ENCODE peak calls at places on chromosomes 16 and 17, in four cellular contexts. P is prostate gland, T is sigmoid colon, L is transverse colon. R is an unnamed sample.

GRCh38 chr17:82745524-82745923 is 6.3 kb upstream of the TBCD start:
- DNase-seq in P (no peak), T (no peak), L (no peak), R (no peak)

GRCh38 chr17:55705847-55706246 is 16.8 kb downstream of the TMEM100 start:
- DNase-seq in P (no peak), T (no peak), L (no peak), R (no peak)

GRCh38 chr16:88066680-88067529 is 115.7 kb downstream of the BANP start:
- DNase-seq in P (no peak), T (no peak), L (no peak), R (no peak)

GRCh38 chr16:88606146-88606757 is 32.1 kb upstream of the IL17C start:
- DNase-seq in P (no peak), T (no peak), L (no peak), R (no peak)

GRCh38 chr17:2853722-2854580 is 57.7 kb downstream of the RAP1GAP2 start:
- DNase-seq in P (peak; percentile 16), T (no peak), L (peak; percentile 65), R (no peak)

GRCh38 chr16:74107795-74108610 is 188.6 kb upstream of the PSMD7 start:
- DNase-seq in P (peak; percentile 16), T (no peak), L (peak; percentile 63), R (no peak)

GRCh38 chr16:27928542-27928941 is 135.0 kb downstream of the GSG1L start:
- DNase-seq in P (no peak), T (no peak), L (no peak), R (no peak)

GRCh38 chr17:27601975-27602302 is 29.0 kb upstream of the LGALS9 start:
- DNase-seq in P (no peak), T (no peak), L (no peak), R (no peak)

GRCh38 chr17:1639549-1639948 is 6.0 kb downstream of the SCARF1 start:
- DNase-seq in P (no peak), T (no peak), L (no peak), R (no peak)

GRCh38 chr17:39538875-39539274 is 68.8 kb downstream of the NEUROD2 start:
- DNase-seq in P (no peak), T (no peak), L (no peak), R (no peak)

GRCh38 chr16:15059324-15059723 is 3.5 kb upstream of the NTAN1 start:
- DNase-seq in P (no peak), T (no peak), L (no peak), R (no peak)

GRCh38 chr17:29159286-29159860 is 20.8 kb downstream of the MYO18A start:
- DNase-seq in P (no peak), T (no peak), L (no peak), R (no peak)

GRCh38 chr16:60642956-60643355 is 1393.3 kb downstream of the CDH8 start:
- DNase-seq in P (no peak), T (no peak), L (no peak), R (no peak)

GRCh38 chr17:74356640-74357465 is 4.8 kb downstream of the BTBD17 start:
- DNase-seq in P (no peak), T (no peak), L (no peak), R (no peak)

GRCh38 chr17:43129671-43130010 is 4.5 kb upstream of the BRCA1 start:
- DNase-seq in P (no peak), T (no peak), L (no peak), R (no peak)

GRCh38 chr17:45783593-45784292 is 377 bp upstream of the CRHR1 start:
- DNase-seq in P (peak; percentile 12), T (no peak), L (no peak), R (no peak)

GRCh38 chr17:50963139-50963538 is 97.0 kb upstream of the TOB1 start:
- DNase-seq in P (no peak), T (no peak), L (no peak), R (no peak)

GRCh38 chr17:17944743-17945142 is 27.5 kb downstream of the TOM1L2 start:
- DNase-seq in P (no peak), T (no peak), L (no peak), R (no peak)

GRCh38 chr16:73054732-73055481 is 7.0 kb upstream of the ZFHX3 start:
- DNase-seq in P (no peak), T (peak; percentile 27), L (no peak), R (no peak)

GRCh38 chr17:40350410-40351184 is 13.9 kb downstream of the GJD3 start:
- DNase-seq in P (no peak), T (no peak), L (no peak), R (no peak)

GRCh38 chr16:17512636-17513220 is 42.0 kb upstream of the XYLT1 start:
- DNase-seq in P (no peak), T (no peak), L (no peak), R (no peak)

GRCh38 chr17:17387461-17388362 is 84.5 kb downstream of the NT5M start:
- DNase-seq in P (no peak), T (no peak), L (peak; percentile 77), R (no peak)

GRCh38 chr16:25783226-25783625 is 91.5 kb downstream of the HS3ST4 start:
- DNase-seq in P (no peak), T (no peak), L (no peak), R (no peak)

GRCh38 chr16:11370084-11370931 is 25.0 kb downstream of the RMI2 start:
- DNase-seq in P (no peak), T (no peak), L (no peak), R (no peak)

GRCh38 chr17:29180788-29181160 is 576 bp upstream of the MYO18A start:
- DNase-seq in P (no peak), T (no peak), L (no peak), R (no peak)

GRCh38 chr17:4229627-4230026 is 34.2 kb downstream of the ANKFY1 start:
- DNase-seq in P (peak; percentile 10), T (peak; percentile 87), L (peak; percentile 33), R (peak; percentile 93)

GRCh38 chr16:57409870-57410585 is 5.5 kb downstream of the CCL17 start:
- DNase-seq in P (no peak), T (no peak), L (no peak), R (no peak)

GRCh38 chr16:84603115-84603816 is 14.6 kb downstream of the COTL1 start:
- DNase-seq in P (no peak), T (peak; percentile 95), L (peak; percentile 75), R (no peak)

GRCh38 chr16:85917959-85918358 is 19.0 kb downstream of the IRF8 start:
- DNase-seq in P (no peak), T (no peak), L (no peak), R (no peak)

GRCh38 chr16:85917012-85917411 is 18.1 kb downstream of the IRF8 start:
- DNase-seq in P (no peak), T (no peak), L (no peak), R (no peak)

GRCh38 chr16:85918436-85918835 is 19.5 kb downstream of the IRF8 start:
- DNase-seq in P (no peak), T (no peak), L (no peak), R (no peak)

GRCh38 chr16:85921026-85921425 is 22.1 kb downstream of the IRF8 start:
- DNase-seq in P (no peak), T (no peak), L (no peak), R (no peak)

DNA sequence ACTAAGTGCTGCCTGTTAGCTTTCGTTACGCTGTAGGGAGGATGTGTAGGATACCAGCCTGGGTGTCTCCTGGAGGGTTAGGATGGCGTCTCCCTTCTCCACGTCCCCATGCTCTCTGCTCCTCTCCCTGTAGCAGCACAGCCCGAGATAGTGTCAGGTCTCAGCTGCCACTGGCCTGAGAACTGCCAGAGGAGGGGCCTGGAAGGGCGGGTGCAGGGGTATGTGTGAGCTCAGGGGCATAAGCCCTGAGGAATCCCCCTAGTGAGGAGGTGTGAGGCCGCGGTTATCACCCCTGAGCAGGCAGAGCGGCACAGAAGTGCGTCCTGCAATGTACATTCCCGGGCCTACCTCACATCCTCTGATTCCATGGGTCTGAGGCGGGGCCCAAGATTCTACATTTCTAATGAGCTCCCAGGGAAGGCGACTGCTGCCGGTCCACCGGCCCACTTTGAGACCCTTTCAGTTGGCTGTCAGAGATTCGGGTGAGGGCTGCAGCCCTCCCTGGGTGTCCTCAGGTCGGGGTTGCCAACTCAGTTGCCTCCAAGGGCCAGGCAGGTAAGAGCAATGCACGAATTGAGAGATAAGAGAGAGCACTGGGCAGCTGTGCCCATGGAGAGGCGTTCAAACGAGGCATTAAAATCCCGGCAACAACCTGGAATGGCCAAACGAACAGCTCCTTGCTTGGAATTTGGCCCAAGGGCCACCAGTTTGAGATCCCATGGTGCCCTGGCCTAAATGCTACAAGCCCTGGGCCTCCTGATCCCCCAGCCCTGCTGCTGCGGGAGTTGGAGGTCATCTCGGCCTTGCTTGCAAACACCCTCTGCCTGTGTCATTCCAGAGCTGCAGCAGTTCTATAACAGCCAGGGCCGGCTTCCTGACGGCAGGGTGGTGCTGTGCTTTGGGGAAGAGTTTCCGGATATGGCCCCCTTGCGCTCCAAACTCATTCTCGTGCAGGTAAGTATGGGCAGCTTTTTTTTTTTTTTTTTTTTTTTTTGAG is 20.6 kb downstream of the IRF8 start:
- DNase-seq in P (no peak), T (no peak), L (no peak), R (no peak)
- TF ChIP-seq POLR2AphosphoS5 in P (no peak), T (no peak), L (no peak), R (no peak)

DNA sequence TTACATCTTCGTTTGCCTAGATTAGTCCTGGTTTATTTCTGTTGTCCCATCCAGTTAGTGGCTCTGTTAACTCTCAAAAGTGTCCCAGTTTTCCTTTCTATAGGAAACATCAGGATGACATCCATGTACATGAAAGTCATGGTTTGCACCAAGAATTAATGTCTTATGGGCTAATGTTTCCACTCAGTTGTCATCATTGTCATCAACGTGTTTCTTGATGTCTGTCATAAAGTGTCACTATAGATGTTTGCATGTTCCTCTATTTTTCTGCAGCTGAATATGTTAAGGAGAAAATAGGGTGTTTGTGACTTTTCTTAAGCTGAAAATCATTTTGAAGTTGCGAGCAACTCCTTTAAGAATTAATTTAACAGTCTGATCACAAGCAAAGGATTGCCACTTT is 567.0 kb downstream of the TMEM114 start:
- DNase-seq in P (no peak), T (no peak), L (no peak), R (no peak)
- TF ChIP-seq POLR2AphosphoS5 in P (no peak), T (no peak), L (no peak), R (no peak)

DNA sequence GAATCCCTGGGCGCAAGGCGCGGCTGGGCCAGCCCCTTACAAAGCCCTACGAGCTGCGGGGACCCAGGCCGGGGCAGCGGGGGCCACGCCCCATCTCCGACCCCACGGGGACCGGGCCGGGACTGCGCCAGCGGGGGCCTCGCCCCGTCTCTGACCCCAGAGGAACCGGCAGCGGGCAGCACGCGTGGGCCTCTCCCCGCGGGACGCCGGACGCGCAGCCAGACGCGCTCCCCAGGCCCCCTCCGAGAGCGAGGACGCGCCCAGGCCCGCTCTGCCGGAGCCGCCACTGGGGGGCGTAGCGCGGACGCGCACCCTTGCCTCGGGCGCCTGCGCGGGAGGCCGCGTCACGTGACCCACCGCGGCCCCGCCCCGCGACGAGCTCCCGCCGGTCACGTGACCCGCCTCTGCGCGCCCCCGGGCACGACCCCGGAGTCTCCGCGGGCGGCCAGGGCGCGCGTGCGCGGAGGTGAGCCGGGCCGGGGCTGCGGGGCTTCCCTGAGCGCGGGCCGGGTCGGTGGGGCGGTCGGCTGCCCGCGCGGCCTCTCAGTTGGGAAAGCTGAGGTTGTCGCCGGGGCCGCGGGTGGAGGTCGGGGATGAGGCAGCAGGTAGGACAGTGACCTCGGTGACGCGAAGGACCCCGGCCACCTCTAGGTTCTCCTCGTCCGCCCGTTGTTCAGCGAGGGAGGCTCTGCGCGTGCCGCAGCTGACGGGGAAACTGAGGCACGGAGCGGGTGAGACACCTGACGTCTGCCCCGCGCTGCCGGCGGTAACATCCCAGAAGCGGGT is at the start of gene GAA:
- DNase-seq in P (peak; percentile 77), T (peak; percentile 93), L (peak; percentile 88), R (no peak)
- TF ChIP-seq POLR2AphosphoS5 in P (no peak), T (peak; percentile 31), L (peak; percentile 30), R (peak; percentile 73)

DNA sequence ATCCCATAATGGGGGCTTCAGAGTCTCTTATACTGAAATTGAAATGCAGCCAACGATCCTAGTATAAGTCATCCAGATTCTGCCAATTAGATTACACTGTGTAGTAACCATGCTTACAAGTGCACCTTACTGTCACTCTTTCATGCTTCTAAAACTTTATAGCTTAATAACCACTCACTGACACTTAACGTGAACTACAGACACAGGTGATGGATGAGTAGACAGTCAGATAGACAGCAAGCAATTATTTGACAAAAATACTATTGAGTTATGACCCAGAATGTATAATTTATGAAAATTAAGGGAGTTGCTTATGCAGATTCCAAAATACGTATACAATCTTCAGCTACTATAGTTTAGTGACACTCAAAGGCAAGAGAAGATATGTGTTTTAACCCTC is 6.3 kb downstream of the CDH8 start:
- DNase-seq in P (no peak), T (no peak), L (no peak), R (no peak)
- TF ChIP-seq POLR2AphosphoS5 in P (no peak), T (no peak), L (no peak), R (no peak)